ENCODE peak calls at places on chromosomes 13 and 19, in four cellular contexts. J is caudate nucleus, N is thoracic aorta, E is A549. Q is an unnamed sample.

GRCh38 chr13:29907670-29908069 is 57.3 kb upstream of the UBL3 start:
- DNase-seq in J (no peak), N (no peak), E (no peak), Q (no peak)

GRCh38 chr19:7637374-7638256 is 705 bp downstream of the STXBP2 start:
- DNase-seq in J (no peak), N (no peak), E (no peak), Q (no peak)

GRCh38 chr13:77511552-77511951 is 24.0 kb upstream of the SCEL start:
- DNase-seq in J (no peak), N (no peak), E (peak; percentile 13), Q (no peak)

GRCh38 chr19:7507884-7508283 is 8.0 kb upstream of the ZNF358 start:
- DNase-seq in J (no peak), N (peak; percentile 69), E (peak; percentile 93), Q (peak; percentile 78)

GRCh38 chr19:6076675-6077463 is 33.4 kb downstream of the RFX2 start:
- DNase-seq in J (no peak), N (no peak), E (peak; percentile 35), Q (no peak)

GRCh38 chr13:98447881-98448641 is 128.8 kb downstream of the STK24 start:
- DNase-seq in J (peak; percentile 45), N (no peak), E (peak; percentile 45), Q (no peak)

GRCh38 chr13:102033719-102034446 is 368.0 kb downstream of the FGF14 start:
- DNase-seq in J (no peak), N (no peak), E (no peak), Q (no peak)

GRCh38 chr13:29901714-29902631 is 51.6 kb upstream of the UBL3 start:
- DNase-seq in J (no peak), N (no peak), E (peak; percentile 41), Q (no peak)

GRCh38 chr13:72983085-72983768 is 75.6 kb upstream of the KLF5 start:
- DNase-seq in J (no peak), N (no peak), E (no peak), Q (no peak)

GRCh38 chr13:44407891-44408290 is 34.3 kb downstream of the SERP2 start:
- DNase-seq in J (no peak), N (no peak), E (peak; percentile 19), Q (no peak)

GRCh38 chr13:37686501-37686900 is 87.9 kb upstream of the POSTN start:
- DNase-seq in J (no peak), N (no peak), E (no peak), Q (no peak)

GRCh38 chr19:7982103-7982502 is 23.3 kb downstream of the ELAVL1 start:
- DNase-seq in J (no peak), N (no peak), E (no peak), Q (no peak)

DNA sequence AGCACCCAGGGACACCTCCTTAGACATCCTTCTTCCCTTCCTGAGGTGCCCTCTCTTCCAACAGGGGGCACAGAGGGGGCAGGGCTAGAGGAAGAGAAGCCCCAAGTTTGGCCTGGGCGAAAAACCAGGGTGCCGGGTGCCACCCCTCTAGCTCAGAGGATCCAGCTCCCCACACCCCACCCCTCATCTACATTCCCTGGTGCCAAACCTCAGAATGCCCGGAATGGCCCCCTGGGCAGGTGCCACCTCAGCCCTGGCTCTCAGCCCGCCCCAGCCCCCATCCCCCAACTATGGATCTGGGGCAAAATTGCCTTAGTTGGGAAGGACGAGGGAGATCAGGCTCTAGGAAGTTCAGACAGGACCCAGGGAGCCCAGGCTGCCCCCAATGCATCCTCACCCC is 2.0 kb downstream of the CNN1 start:
- DNase-seq in J (no peak), N (no peak), E (no peak), Q (no peak)
- H3K27ac ChIP-seq in J (no peak overlapping the region), N (peak overlapping the region; percentile 94), E (no peak overlapping the region), Q (no peak overlapping the region)

GRCh38 chr19:4115050-4115817 is 8.7 kb downstream of the MAP2K2 start:
- DNase-seq in J (peak; percentile 33), N (no peak), E (no peak), Q (peak; percentile 87)
- H3K27ac ChIP-seq in J (peak overlapping the region; percentile 91), N (no peak overlapping the region), E (no peak overlapping the region), Q (peak overlapping the region; percentile 66)

GRCh38 chr13:110302986-110303385 is 4.0 kb downstream of the COL4A1 start:
- DNase-seq in J (no peak), N (no peak), E (no peak), Q (no peak)

GRCh38 chr13:110302154-110302553 is 4.8 kb downstream of the COL4A1 start:
- DNase-seq in J (no peak), N (no peak), E (no peak), Q (no peak)

GRCh38 chr13:110301606-110302131 is 5.3 kb downstream of the COL4A1 start:
- DNase-seq in J (no peak), N (no peak), E (no peak), Q (no peak)

GRCh38 chr13:110300090-110300815 is 6.7 kb downstream of the COL4A1 start:
- DNase-seq in J (no peak), N (no peak), E (no peak), Q (no peak)

DNA sequence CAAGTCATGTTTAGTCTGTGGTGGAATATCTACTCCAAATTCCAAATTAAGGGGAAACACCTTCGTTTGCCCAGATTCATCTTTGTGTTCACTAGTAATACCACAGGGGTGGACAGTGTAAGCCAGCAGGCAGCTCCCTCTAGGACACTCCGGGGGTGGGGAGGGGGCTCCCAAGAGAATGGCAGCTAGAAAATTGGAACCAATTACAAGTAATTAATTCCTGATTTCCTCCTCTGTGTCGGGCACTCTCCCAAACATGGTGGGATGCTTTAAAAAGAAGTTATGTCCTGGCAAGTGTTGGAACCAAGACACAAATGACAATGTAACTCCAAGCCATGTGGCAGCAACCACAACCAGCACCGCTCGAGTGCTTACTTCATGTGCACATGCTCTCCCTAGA is 5.9 kb downstream of the COL4A1 start:
- DNase-seq in J (no peak), N (no peak), E (no peak), Q (no peak)
- H3K27ac ChIP-seq in J (no peak overlapping the region), N (peak overlapping the region; percentile 28), E (no peak overlapping the region), Q (no peak overlapping the region)

GRCh38 chr13:50650478-50650877 is 193.0 kb downstream of the DLEU7 start:
- DNase-seq in J (no peak), N (no peak), E (no peak), Q (no peak)

GRCh38 chr13:50651916-50652315 is 191.6 kb downstream of the DLEU7 start:
- DNase-seq in J (no peak), N (no peak), E (no peak), Q (no peak)

GRCh38 chr13:50654341-50654740 is 189.2 kb downstream of the DLEU7 start:
- DNase-seq in J (no peak), N (no peak), E (no peak), Q (no peak)

GRCh38 chr13:50646070-50646469 is 197.4 kb downstream of the DLEU7 start:
- DNase-seq in J (no peak), N (no peak), E (no peak), Q (no peak)

DNA sequence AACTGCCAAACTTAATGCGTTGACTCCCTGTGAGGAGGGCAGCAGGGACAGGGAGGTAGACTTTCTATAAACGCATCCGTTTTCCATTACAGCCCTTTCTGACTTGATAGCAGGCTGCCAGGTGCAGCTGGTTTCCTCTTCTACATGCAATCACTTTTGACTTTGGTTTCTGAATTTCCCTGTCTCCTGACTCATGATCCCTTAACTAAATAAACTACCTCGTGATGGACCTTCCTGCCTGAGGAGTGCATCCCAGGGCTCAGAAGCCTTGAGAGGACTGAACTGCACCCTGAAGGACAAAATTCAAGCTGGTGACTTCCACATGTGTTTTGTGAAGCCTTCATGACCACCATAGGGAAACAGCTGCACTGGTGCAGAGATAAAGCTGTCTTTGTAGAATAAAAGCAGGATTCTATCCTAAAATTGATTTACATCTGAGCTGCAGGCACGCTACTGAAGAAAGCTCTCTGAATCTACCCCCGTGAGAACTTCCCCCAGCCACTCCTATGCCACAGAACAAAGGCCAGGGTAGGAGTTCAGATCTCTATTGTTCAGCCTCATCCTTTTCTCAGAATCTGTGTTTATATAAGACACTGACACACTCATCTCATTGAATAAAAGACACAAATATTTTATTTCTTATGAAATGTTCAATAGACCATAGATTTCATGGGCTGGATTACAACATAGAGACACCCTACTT is 192.4 kb downstream of the DLEU7 start:
- DNase-seq in J (no peak), N (no peak), E (no peak), Q (no peak)
- H3K27ac ChIP-seq in J (no peak overlapping the region), N (no peak overlapping the region), E (no peak overlapping the region), Q (no peak overlapping the region)

DNA sequence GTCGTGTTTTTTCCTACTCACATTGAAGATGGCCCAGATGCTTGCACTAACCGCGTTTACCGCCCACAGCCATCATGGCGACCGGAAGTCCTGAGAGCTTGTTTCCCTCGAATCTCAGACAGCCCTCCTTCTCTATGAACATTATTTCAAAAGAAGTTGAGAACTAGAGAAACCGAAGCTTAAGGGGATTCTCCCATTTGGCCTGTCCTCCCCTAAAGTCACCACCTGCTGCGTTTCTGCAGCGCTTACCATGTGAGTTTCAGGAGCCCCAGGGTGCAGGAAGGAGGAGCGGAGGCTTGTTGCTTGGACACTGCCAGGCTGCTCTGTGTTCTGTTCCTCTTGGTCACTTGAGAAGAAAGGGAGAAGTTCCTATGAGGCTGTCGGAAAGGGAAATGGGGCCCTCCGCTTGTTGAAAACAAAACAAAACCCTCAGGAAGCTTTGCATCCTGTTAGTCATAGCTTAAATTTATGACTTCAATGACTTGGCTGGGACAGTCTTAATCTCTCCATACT is 6.2 kb downstream of the CARD8 start:
- DNase-seq in J (no peak), N (no peak), E (no peak), Q (no peak)
- H3K27ac ChIP-seq in J (no peak overlapping the region), N (no peak overlapping the region), E (no peak overlapping the region), Q (no peak overlapping the region)

GRCh38 chr13:28325022-28325421 is 169.9 kb downstream of the FLT1 start:
- DNase-seq in J (no peak), N (no peak), E (no peak), Q (no peak)

GRCh38 chr13:28326081-28326480 is 168.8 kb downstream of the FLT1 start:
- DNase-seq in J (no peak), N (no peak), E (no peak), Q (no peak)

GRCh38 chr13:28329395-28330158 is 165.4 kb downstream of the FLT1 start:
- DNase-seq in J (no peak), N (peak; percentile 13), E (no peak), Q (no peak)

GRCh38 chr13:28324181-28324789 is 170.6 kb downstream of the FLT1 start:
- DNase-seq in J (peak; percentile 4), N (no peak), E (peak; percentile 56), Q (no peak)

DNA sequence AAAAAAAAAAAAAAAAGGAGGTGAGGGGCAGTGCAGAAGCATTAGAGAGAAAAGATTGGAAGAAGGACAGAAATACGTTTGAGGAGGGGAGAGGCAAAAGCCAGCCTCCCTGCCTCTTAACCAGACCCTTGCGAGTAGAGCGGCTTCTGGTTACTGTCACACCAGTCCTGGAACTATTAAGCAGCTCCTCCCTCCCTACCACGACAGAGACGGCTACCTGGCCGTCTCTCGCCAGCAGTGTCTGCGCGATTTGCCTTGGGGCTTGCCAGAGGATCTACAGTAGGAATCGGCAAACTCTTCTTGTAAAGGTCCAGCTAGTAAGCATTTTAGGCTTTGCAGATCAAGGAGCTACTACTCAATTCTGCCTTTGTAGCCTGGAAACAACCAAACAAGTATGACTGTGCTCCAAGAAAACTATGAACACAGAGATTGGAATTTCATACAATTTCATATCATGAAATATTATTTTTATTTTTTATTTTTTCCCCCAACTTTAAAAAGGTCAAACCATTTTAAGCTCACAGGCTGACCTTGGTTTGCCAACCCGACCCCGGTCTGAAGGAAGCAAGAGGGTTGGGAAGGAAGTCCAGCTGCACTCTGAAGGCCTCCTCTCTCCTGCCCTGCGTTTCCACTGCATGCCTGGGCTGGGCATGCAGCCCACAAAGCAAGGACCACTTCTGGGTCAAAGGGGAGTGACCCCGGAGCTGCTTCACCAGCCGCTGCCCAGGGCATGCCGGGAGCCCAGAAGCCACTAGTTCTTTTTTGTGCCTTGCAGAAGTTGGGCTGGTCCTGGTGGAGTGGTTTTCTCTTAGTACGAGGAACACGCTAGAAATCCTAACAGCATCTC is 166.9 kb downstream of the FLT1 start:
- DNase-seq in J (no peak), N (no peak), E (no peak), Q (no peak)
- H3K27ac ChIP-seq in J (no peak overlapping the region), N (no peak overlapping the region), E (no peak overlapping the region), Q (no peak overlapping the region)

GRCh38 chr13:110258876-110259631 is 47.9 kb downstream of the COL4A1 start:
- DNase-seq in J (no peak), N (no peak), E (no peak), Q (no peak)
- H3K27ac ChIP-seq in J (no peak overlapping the region), N (peak overlapping the region; percentile 65), E (no peak overlapping the region), Q (no peak overlapping the region)